ENCODE peak calls at places on chromosomes 2 and 18, in nine cellular contexts. A, D, E, L, N, C, H, T and O are unnamed samples.

GRCh38 chr2:113602869-113603466 is 24.1 kb upstream of the RABL2A start:
- DNase-seq in H (no peak), N (no peak), E (no peak), T (no peak), A (no peak), L (no peak), C (no peak), D (no peak), O (peak)

GRCh38 chr2:237280235-237280634 is 133.7 kb downstream of the COL6A3 start:
- DNase-seq in N (peak), H (peak), C (no peak), A (peak), T (no peak), D (peak), E (no peak), L (no peak), O (no peak)

GRCh38 chr2:121644715-121645114 is 4.5 kb downstream of the CLASP1 start:
- DNase-seq in C (no peak), E (no peak), L (no peak), A (no peak), D (no peak), H (no peak), T (no peak), N (no peak), O (no peak)

GRCh38 chr2:178756843-178757242 is 50.4 kb downstream of the TTN start:
- DNase-seq in A (no peak), E (no peak), N (peak), L (no peak), D (peak), C (no peak), H (peak), T (no peak), O (no peak)

GRCh38 chr2:84493494-84493893 is 22.8 kb upstream of the DNAH6 start:
- DNase-seq in D (peak), N (peak), C (no peak), H (peak), E (no peak), T (no peak), L (no peak), A (peak), O (no peak)

GRCh38 chr2:26025509-26025908 is 8.4 kb upstream of the RAB10 start:
- DNase-seq in T (no peak), A (no peak), H (no peak), D (no peak), C (no peak), L (no peak), N (no peak), E (no peak), O (no peak)

GRCh38 chr2:7567646-7568045 is 650.4 kb downstream of the RNF144A start:
- DNase-seq in E (no peak), D (no peak), H (no peak), L (peak), C (peak), A (no peak), N (no peak), T (peak), O (peak)

GRCh38 chr18:71942433-71942832 is 601.7 kb downstream of the CBLN2 start:
- DNase-seq in T (no peak), C (no peak), N (no peak), L (no peak), A (no peak), D (no peak), H (no peak), E (no peak), O (no peak)

GRCh38 chr2:99940963-99941362 is 201.4 kb downstream of the AFF3 start:
- DNase-seq in N (peak), L (no peak), A (peak), T (no peak), D (peak), H (peak), E (no peak), C (no peak), O (no peak)

GRCh38 chr18:6543330-6543908 is 128.7 kb upstream of the L3MBTL4 start:
- DNase-seq in C (peak), N (peak), E (no peak), A (peak), H (peak), D (peak), L (peak), T (peak), O (peak)

GRCh38 chr2:18830962-18831361 is 241.6 kb upstream of the NT5C1B start:
- DNase-seq in H (no peak), T (no peak), A (no peak), D (no peak), N (no peak), L (no peak), E (no peak), C (no peak), O (no peak)

GRCh38 chr2:207133493-207133861 is 32.3 kb downstream of the KLF7 start:
- DNase-seq in T (no peak), C (no peak), D (no peak), L (no peak), E (no peak), H (no peak), A (no peak), N (no peak), O (no peak)

GRCh38 chr18:59758837-59759236 is 61.6 kb upstream of the CCBE1 start:
- DNase-seq in L (no peak), D (no peak), E (no peak), T (no peak), A (no peak), C (no peak), H (no peak), N (no peak), O (no peak)

GRCh38 chr2:26521054-26521912 is 43.4 kb upstream of the OTOF start:
- DNase-seq in N (no peak), E (peak), D (peak), L (peak), T (peak), H (no peak), A (peak), C (peak), O (peak)

GRCh38 chr2:218476676-218477075 is 57.8 kb downstream of the VIL1 start:
- DNase-seq in C (no peak), E (no peak), N (peak), T (no peak), A (peak), D (no peak), L (no peak), H (no peak), O (no peak)

GRCh38 chr18:8260847-8261246 is 348.4 kb upstream of the RAB12 start:
- DNase-seq in E (peak), T (no peak), N (no peak), C (peak), L (peak), H (no peak), D (peak), A (no peak), O (no peak)

GRCh38 chr2:240635998-240636547 is 10.8 kb downstream of the GPR35 start:
- DNase-seq in T (no peak), L (no peak), N (no peak), C (no peak), H (no peak), D (no peak), E (no peak), A (no peak), O (no peak)

GRCh38 chr2:212157011-212157410 is 381.6 kb downstream of the ERBB4 start:
- DNase-seq in E (no peak), C (no peak), A (peak), N (peak), D (peak), H (peak), L (no peak), T (no peak), O (no peak)

GRCh38 chr18:22179631-22180030 is 10.2 kb downstream of the GATA6 start:
- DNase-seq in H (peak), D (no peak), N (no peak), C (no peak), E (no peak), A (peak), T (no peak), L (no peak), O (no peak)

GRCh38 chr2:29011650-29012060 is 30.6 kb downstream of the TOGARAM2 start:
- DNase-seq in C (no peak), N (no peak), H (no peak), L (peak), E (no peak), T (peak), D (peak), A (no peak), O (no peak)

GRCh38 chr2:151728736-151729415 is 5.4 kb downstream of the NEB start:
- DNase-seq in N (no peak), T (no peak), H (no peak), L (no peak), C (no peak), D (no peak), E (no peak), A (no peak), O (no peak)

GRCh38 chr2:74092236-74092635 is 55.5 kb downstream of the BOLA3 start:
- DNase-seq in D (peak), T (no peak), L (no peak), C (no peak), E (no peak), H (no peak), N (no peak), A (no peak), O (no peak)

GRCh38 chr18:42525905-42526304 is 570.9 kb downstream of the PIK3C3 start:
- DNase-seq in L (no peak), H (no peak), E (no peak), A (no peak), T (no peak), C (no peak), N (no peak), D (peak), O (no peak)

GRCh38 chr2:120177011-120177621 is 46.1 kb downstream of the TMEM185B start:
- DNase-seq in A (no peak), N (no peak), C (peak), E (no peak), D (no peak), L (peak), H (no peak), T (no peak), O (peak)

GRCh38 chr18:62883937-62884735 is 168.8 kb downstream of the PHLPP1 start:
- DNase-seq in A (no peak), T (no peak), L (no peak), C (no peak), D (no peak), E (no peak), H (no peak), N (no peak), O (no peak)

GRCh38 chr2:238573065-238573778 is 146.5 kb downstream of the ASB1 start:
- DNase-seq in D (no peak), L (peak), N (no peak), E (no peak), H (no peak), T (no peak), A (no peak), C (peak), O (peak)

GRCh38 chr2:235087812-235088607 is 136.2 kb downstream of the SH3BP4 start:
- DNase-seq in T (no peak), D (peak), A (peak), C (no peak), L (no peak), E (peak), H (peak), N (no peak), O (no peak)
- TF ChIP-seq CTCF in T (peak), D (peak), A (peak), C (no peak), L (no peak), E (no peak), H (peak), N (no peak), O (no peak)

DNA sequence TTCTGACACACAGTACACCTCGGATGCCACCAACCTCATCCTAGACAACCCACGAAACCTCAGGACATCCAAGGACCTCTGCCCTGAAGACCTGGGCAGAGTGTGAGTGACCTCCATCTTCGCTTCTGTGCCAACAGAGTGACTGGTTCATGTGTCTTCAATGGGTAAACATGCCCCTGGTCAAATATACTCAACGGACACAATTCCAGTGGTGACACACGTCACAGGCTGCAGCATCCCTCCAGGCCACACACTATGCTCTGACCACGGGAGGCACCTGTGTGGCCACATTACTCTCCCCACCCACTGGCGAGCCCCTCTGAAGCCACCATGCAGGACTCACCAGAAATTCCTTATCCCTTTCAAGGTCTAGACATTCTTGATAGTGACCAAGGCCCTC is 85.2 kb downstream of the GALR1 start:
- DNase-seq in T (no peak), N (no peak), L (no peak), E (no peak), H (no peak), C (no peak), D (no peak), A (no peak), O (no peak)
- TF ChIP-seq CTCF in T (no peak), N (no peak), L (no peak), E (no peak), H (no peak), C (no peak), D (no peak), A (no peak), O (no peak)

DNA sequence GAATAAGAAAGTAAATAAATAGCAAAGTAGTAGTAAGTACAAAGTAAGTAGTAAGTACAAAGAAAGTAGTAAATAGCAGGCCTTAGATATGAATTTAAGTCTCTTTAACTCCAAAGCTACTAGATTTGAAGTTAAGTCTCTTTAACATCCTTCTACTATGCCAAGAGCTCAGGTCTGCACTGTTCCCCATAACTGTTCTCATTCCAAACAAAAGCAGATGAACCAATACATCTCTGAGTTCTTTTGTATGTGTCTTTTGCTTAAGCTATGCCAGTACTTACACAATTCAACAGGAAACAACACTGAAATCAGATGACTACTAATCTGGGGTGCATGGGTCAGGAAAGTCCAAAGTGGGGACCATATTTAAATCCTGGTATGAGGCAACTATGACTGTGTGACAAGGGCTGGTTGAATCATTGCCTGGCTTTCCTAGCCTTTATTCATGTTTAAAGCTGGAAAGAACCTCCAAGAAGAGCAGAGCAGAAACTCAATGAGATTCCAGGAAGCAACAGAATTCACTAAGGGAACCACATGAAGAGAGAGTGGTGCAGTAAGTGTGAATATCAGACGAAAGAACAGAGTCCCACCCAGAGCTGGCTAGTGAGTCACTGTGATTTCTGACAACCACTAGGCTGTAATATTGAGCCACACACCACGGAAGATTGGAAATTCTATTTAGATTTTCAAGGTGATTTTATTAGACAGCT is 51.0 kb upstream of the CYP26B1 start:
- DNase-seq in T (no peak), H (peak), L (no peak), A (peak), E (no peak), C (no peak), D (peak), N (peak), O (no peak)
- TF ChIP-seq CTCF in T (peak), H (peak), L (no peak), A (peak), E (no peak), C (no peak), D (peak), N (peak), O (no peak)

GRCh38 chr2:190379249-190379964 is 28.7 kb upstream of the MFSD6 start:
- DNase-seq in T (peak), D (peak), E (no peak), C (no peak), H (peak), N (peak), A (peak), L (no peak), O (no peak)
- TF ChIP-seq CTCF in T (no peak), D (no peak), E (no peak), C (no peak), H (no peak), N (no peak), A (no peak), L (no peak), O (no peak)

GRCh38 chr18:44835555-44836156 is 155.0 kb downstream of the SETBP1 start:
- DNase-seq in A (no peak), E (no peak), N (no peak), D (no peak), L (no peak), H (peak), T (no peak), C (no peak), O (no peak)
- TF ChIP-seq CTCF in A (no peak), E (no peak), N (no peak), D (no peak), L (no peak), H (peak), T (no peak), C (no peak), O (no peak)

DNA sequence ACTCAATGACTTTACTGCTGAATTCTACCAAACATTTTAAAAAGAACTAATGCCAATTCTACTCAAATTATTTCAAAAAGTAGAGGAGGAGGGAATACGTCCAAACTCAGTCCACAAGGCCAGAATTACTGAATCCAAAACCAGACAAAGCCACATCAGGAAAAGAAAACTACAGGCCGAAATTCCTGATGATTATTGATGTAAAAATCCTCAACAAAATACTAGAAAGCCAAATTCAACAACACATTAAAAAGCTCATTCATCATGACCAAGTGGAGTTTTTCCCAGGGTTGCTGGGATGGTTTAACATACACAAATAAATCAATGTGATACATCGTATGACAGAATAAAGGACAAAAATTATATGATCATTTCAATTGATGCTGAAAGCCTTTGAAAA is 103.9 kb upstream of the UBE2E3 start:
- DNase-seq in T (no peak), N (no peak), L (no peak), A (no peak), C (no peak), D (peak), H (peak), E (no peak), O (no peak)
- TF ChIP-seq CTCF in T (no peak), N (no peak), L (no peak), A (no peak), C (no peak), D (no peak), H (no peak), E (no peak), O (no peak)